ENCODE peak calls at places on chromosome 21, in seven cellular contexts. R is CD8-positive, alpha-beta T cell; Y is Peyer's patch; T is heart right ventricle; B is IMR-90; E is transverse colon; L is MM.1S. D is an unnamed sample.

GRCh38 chr21:44927587-44928461 is 7.1 kb upstream of the ITGB2 start:
- DNase-seq in R (peak; percentile 93), Y (no peak), T (no peak), B (peak; percentile 56), E (peak; percentile 54), L (no peak), D (peak; percentile 96)

GRCh38 chr21:39666026-39666425 is 53.3 kb downstream of the B3GALT5 start:
- DNase-seq in R (no peak), Y (no peak), T (no peak), B (no peak), E (no peak), L (peak; percentile 73), D (peak; percentile 21)

GRCh38 chr21:38376235-38376634 is 119.4 kb downstream of the KCNJ15 start:
- DNase-seq in R (no peak), Y (no peak), T (peak; percentile 46), B (no peak), E (no peak), L (no peak), D (no peak)

GRCh38 chr21:17607684-17608083 is 5.0 kb downstream of the BTG3 start:
- DNase-seq in R (no peak), Y (no peak), T (no peak), B (no peak), E (no peak), L (no peak), D (no peak)

GRCh38 chr21:38120984-38121855 is 135.6 kb upstream of the KCNJ15 start:
- DNase-seq in R (no peak), Y (no peak), T (no peak), B (no peak), E (no peak), L (no peak), D (no peak)

GRCh38 chr21:34971656-34972055 is 77.4 kb downstream of the RUNX1 start:
- DNase-seq in R (no peak), Y (no peak), T (no peak), B (no peak), E (no peak), L (no peak), D (no peak)

GRCh38 chr21:35127851-35128250 is 78.7 kb upstream of the RUNX1 start:
- DNase-seq in R (no peak), Y (no peak), T (no peak), B (no peak), E (no peak), L (no peak), D (no peak)

GRCh38 chr21:31922881-31923280 is 50.1 kb downstream of the HUNK start:
- DNase-seq in R (no peak), Y (no peak), T (no peak), B (no peak), E (no peak), L (no peak), D (no peak)

GRCh38 chr21:31929548-31929947 is 56.7 kb downstream of the HUNK start:
- DNase-seq in R (no peak), Y (no peak), T (no peak), B (no peak), E (no peak), L (no peak), D (no peak)

GRCh38 chr21:45032332-45032731 is 42.0 kb upstream of the ADARB1 start:
- DNase-seq in R (no peak), Y (no peak), T (no peak), B (no peak), E (no peak), L (no peak), D (no peak)

GRCh38 chr21:33780631-33781030 is 135.0 kb downstream of the ATP5PO start:
- DNase-seq in R (no peak), Y (no peak), T (no peak), B (peak; percentile 45), E (no peak), L (no peak), D (no peak)

GRCh38 chr21:33266784-33267135 is 593 bp downstream of the IL10RB start:
- DNase-seq in R (peak; percentile 73), Y (peak; percentile 58), T (no peak), B (no peak), E (peak; percentile 45), L (peak; percentile 42), D (peak; percentile 88)

GRCh38 chr21:33644383-33645074 is 2.2 kb downstream of the ITSN1 start:
- DNase-seq in R (no peak), Y (no peak), T (no peak), B (peak; percentile 66), E (no peak), L (no peak), D (no peak)

GRCh38 chr21:20591294-20591693 is 406.9 kb upstream of the NCAM2 start:
- DNase-seq in R (no peak), Y (no peak), T (no peak), B (no peak), E (no peak), L (no peak), D (no peak)

GRCh38 chr21:45032977-45033705 is 41.2 kb upstream of the ADARB1 start:
- DNase-seq in R (no peak), Y (peak; percentile 42), T (no peak), B (no peak), E (no peak), L (no peak), D (no peak)

GRCh38 chr21:31366825-31367224 is 22.8 kb upstream of the TIAM1 start:
- DNase-seq in R (no peak), Y (no peak), T (no peak), B (peak; percentile 86), E (no peak), L (no peak), D (no peak)

GRCh38 chr21:33643658-33644311 is 1.5 kb downstream of the ITSN1 start:
- DNase-seq in R (no peak), Y (no peak), T (no peak), B (no peak), E (no peak), L (no peak), D (no peak)

GRCh38 chr21:15826147-15826780 is 96.5 kb downstream of the USP25 start:
- DNase-seq in R (no peak), Y (no peak), T (peak; percentile 16), B (peak; percentile 54), E (peak; percentile 26), L (peak; percentile 26), D (no peak)

GRCh38 chr21:24045775-24046215 is 1561.5 kb downstream of the MRPL39 start:
- DNase-seq in R (peak; percentile 49), Y (peak; percentile 42), T (peak; percentile 53), B (peak; percentile 99), E (peak; percentile 10), L (peak; percentile 57), D (peak; percentile 83)

GRCh38 chr21:37849703-37850102 is 66.6 kb downstream of the KCNJ6 start:
- DNase-seq in R (no peak), Y (no peak), T (no peak), B (peak; percentile 83), E (no peak), L (no peak), D (no peak)

GRCh38 chr21:19402870-19403269 is 999.3 kb upstream of the TMPRSS15 start:
- DNase-seq in R (no peak), Y (no peak), T (no peak), B (no peak), E (no peak), L (no peak), D (no peak)

GRCh38 chr21:17458279-17458678 is 54.6 kb upstream of the CXADR start:
- DNase-seq in R (no peak), Y (no peak), T (no peak), B (no peak), E (no peak), L (no peak), D (no peak)

GRCh38 chr21:38956006-38956405 is 150.3 kb downstream of the ETS2 start:
- DNase-seq in R (no peak), Y (peak; percentile 40), T (no peak), B (peak; percentile 32), E (no peak), L (no peak), D (no peak)

GRCh38 chr21:44402323-44403105 is 49.1 kb downstream of the TRPM2 start:
- DNase-seq in R (no peak), Y (no peak), T (no peak), B (no peak), E (no peak), L (no peak), D (peak; percentile 49)

GRCh38 chr21:17668479-17668878 is 55.8 kb upstream of the BTG3 start:
- DNase-seq in R (no peak), Y (no peak), T (no peak), B (no peak), E (no peak), L (no peak), D (no peak)

GRCh38 chr21:36694593-36695282 is 4.2 kb upstream of the SIM2 start:
- DNase-seq in R (no peak), Y (no peak), T (no peak), B (no peak), E (no peak), L (no peak), D (no peak)
- H3K27ac ChIP-seq in R (no peak overlapping the region), Y (no peak overlapping the region), T (no peak overlapping the region), B (peak overlapping the region; percentile 27), E (no peak overlapping the region), L (no peak overlapping the region), D (no peak overlapping the region)

DNA sequence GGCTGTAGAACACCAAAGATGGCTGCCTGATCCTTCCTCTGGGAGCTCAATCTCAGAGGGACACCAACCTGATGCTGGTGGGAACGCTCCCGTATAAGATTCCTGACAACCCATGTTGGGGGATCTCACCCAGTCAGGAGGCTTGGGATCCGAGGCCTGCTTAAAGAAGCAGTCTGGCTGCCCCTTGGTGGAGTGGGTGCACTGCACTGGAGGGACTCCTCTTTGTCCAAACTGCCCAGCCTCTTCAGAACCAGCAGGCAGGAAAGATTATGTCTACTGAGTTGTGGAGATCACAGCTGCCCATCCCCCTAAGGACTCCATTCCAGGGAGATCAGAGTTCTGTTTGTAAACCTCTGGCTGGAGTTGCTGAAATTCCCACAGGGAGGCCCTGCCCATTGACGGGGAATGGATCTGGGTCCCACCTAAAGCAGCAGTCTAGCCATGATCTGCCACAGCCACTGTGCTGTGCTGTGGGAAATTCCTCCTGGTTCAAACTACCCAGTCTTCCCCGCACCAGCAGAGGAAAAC is 23.0 kb downstream of the S100B start:
- DNase-seq in R (no peak), Y (no peak), T (no peak), B (no peak), E (no peak), L (no peak), D (no peak)
- TF ChIP-seq CTCF in R (no peak), Y (no peak), T (no peak), B (no peak), E (no peak), L (no peak), D (no peak)

GRCh38 chr21:42722153-42722552 is 68.7 kb downstream of the PDE9A start:
- DNase-seq in R (peak; percentile 36), Y (no peak), T (no peak), B (no peak), E (no peak), L (no peak), D (no peak)
- H3K27ac ChIP-seq in R (no peak overlapping the region), Y (peak overlapping the region; percentile 94), T (no peak overlapping the region), B (no peak overlapping the region), E (peak overlapping the region; percentile 87), L (no peak overlapping the region), D (peak overlapping the region; percentile 39)

GRCh38 chr21:46210378-46211136 is 18.0 kb downstream of the LSS start:
- DNase-seq in R (no peak), Y (peak; percentile 28), T (no peak), B (no peak), E (no peak), L (no peak), D (peak; percentile 47)
- TF ChIP-seq CTCF in R (no peak), Y (no peak), T (no peak), B (no peak), E (no peak), L (no peak), D (no peak)

GRCh38 chr21:29018540-29018939 is 609 bp downstream of the RWDD2B start:
- DNase-seq in R (no peak), Y (no peak), T (no peak), B (no peak), E (no peak), L (no peak), D (no peak)
- H3K27ac ChIP-seq in R (peak overlapping the region; percentile 77), Y (no peak overlapping the region), T (peak overlapping the region; percentile 89), B (peak overlapping the region; percentile 72), E (peak overlapping the region; percentile 87), L (peak overlapping the region; percentile 51), D (peak overlapping the region; percentile 87)